ENCODE peak calls at places on chromosome 19, in five cellular contexts. O is astrocyte of the cerebellum, Y is HFF-Myc, X is right lobe of liver, S is PC-3. A is an unnamed sample.

GRCh38 chr19:39144487-39145071 is 19.0 kb downstream of the PAK4 start:
- DNase-seq in X (no peak), S (no peak), O (peak), Y (no peak), A (no peak)

GRCh38 chr19:13547102-13547501 is 40.8 kb upstream of the CACNA1A start:
- DNase-seq in O (no peak), S (no peak), X (no peak), Y (no peak), A (no peak)

GRCh38 chr19:50498219-50499056 is 12.6 kb downstream of the JOSD2 start:
- DNase-seq in O (no peak), X (no peak), Y (no peak), S (no peak), A (no peak)

GRCh38 chr19:49862411-49863253 is 4.7 kb downstream of the PNKP start:
- DNase-seq in O (no peak), S (no peak), Y (no peak), X (peak), A (no peak)

GRCh38 chr19:4916292-4917082 is 7.2 kb downstream of the UHRF1 start:
- DNase-seq in Y (no peak), O (no peak), S (no peak), X (peak), A (no peak)

GRCh38 chr19:38496116-38496515 is 62.6 kb downstream of the RYR1 start:
- DNase-seq in S (no peak), X (no peak), O (no peak), Y (no peak), A (no peak)

GRCh38 chr19:43624933-43625332 is 5.5 kb upstream of the ZNF428 start:
- DNase-seq in X (peak), O (no peak), S (no peak), Y (no peak), A (no peak)

GRCh38 chr19:8576273-8576993 is 809 bp downstream of the MYO1F start:
- DNase-seq in O (no peak), S (peak), X (no peak), Y (no peak), A (no peak)

GRCh38 chr19:17944301-17944700 is 11.5 kb downstream of the CCDC124 start:
- DNase-seq in S (peak), O (peak), Y (peak), X (no peak), A (no peak)

GRCh38 chr19:44738603-44739585 is 9.6 kb upstream of the BCL3 start:
- DNase-seq in Y (no peak), S (no peak), X (peak), O (no peak), A (peak)

GRCh38 chr19:962683-963385 is 21.3 kb upstream of the WDR18 start:
- DNase-seq in O (no peak), Y (no peak), X (no peak), S (no peak), A (no peak)

GRCh38 chr19:23420824-23421223 is 25.6 kb upstream of the ZNF91 start:
- DNase-seq in S (no peak), Y (no peak), X (no peak), O (no peak), A (no peak)

GRCh38 chr19:46218160-46218559 is 11.4 kb upstream of the IGFL1 start:
- DNase-seq in O (no peak), Y (peak), X (no peak), S (peak), A (no peak)

GRCh38 chr19:18291590-18292459 is 10.4 kb upstream of the JUND start:
- DNase-seq in S (peak), Y (no peak), X (peak), O (no peak), A (no peak)

GRCh38 chr19:17020823-17021222 is 5.8 kb downstream of the CPAMD8 start:
- DNase-seq in X (no peak), Y (no peak), S (peak), O (no peak), A (no peak)

GRCh38 chr19:50861025-50861424 is 6.3 kb downstream of the KLK3 start:
- DNase-seq in S (peak), X (no peak), O (no peak), Y (no peak), A (no peak)

GRCh38 chr19:4816388-4817165 is 14.9 kb downstream of the TICAM1 start:
- DNase-seq in Y (no peak), O (no peak), X (no peak), S (no peak), A (no peak)

GRCh38 chr19:6378036-6378435 is 2.3 kb upstream of the PSPN start:
- DNase-seq in Y (no peak), S (no peak), X (no peak), O (peak), A (peak)

GRCh38 chr19:50759886-50760285 is 10.4 kb upstream of the GPR32 start:
- DNase-seq in S (peak), Y (no peak), O (no peak), X (no peak), A (no peak)

GRCh38 chr19:31555634-31556215 is 206.5 kb upstream of the TSHZ3 start:
- DNase-seq in X (no peak), S (no peak), Y (no peak), O (no peak), A (no peak)

GRCh38 chr19:55368701-55369563 is 1.3 kb downstream of the IL11 start:
- DNase-seq in O (no peak), S (peak), X (no peak), Y (no peak), A (no peak)

GRCh38 chr19:50720921-50721291 is 1.3 kb upstream of the SHANK1 start:
- DNase-seq in O (no peak), Y (peak), S (peak), X (no peak), A (no peak)

GRCh38 chr19:49553451-49554271 is 25.9 kb downstream of the RCN3 start:
- DNase-seq in S (peak), O (peak), Y (no peak), X (no peak), A (no peak)

GRCh38 chr19:31501427-31502195 is 152.4 kb upstream of the TSHZ3 start:
- DNase-seq in X (no peak), O (no peak), S (no peak), Y (no peak), A (no peak)

GRCh38 chr19:15836595-15837398 is 21.3 kb upstream of the OR10H1 start:
- DNase-seq in S (peak), Y (peak), O (peak), X (peak), A (peak)

GRCh38 chr19:17957149-17957849 is 9.6 kb upstream of the KCNN1 start:
- DNase-seq in Y (no peak), X (no peak), S (no peak), O (no peak), A (no peak)

GRCh38 chr19:49672131-49672919 is 4.7 kb upstream of the PRMT1 start:
- DNase-seq in O (peak), X (peak), Y (no peak), S (peak), A (no peak)

GRCh38 chr19:7994114-7994513 is 11.3 kb downstream of the ELAVL1 start:
- DNase-seq in O (no peak), Y (no peak), S (no peak), X (no peak), A (no peak)

GRCh38 chr19:5154129-5154798 is 185.4 kb downstream of the KDM4B start:
- DNase-seq in S (peak), O (no peak), Y (no peak), X (peak), A (no peak)

GRCh38 chr19:35395762-35396199 is 24.9 kb downstream of the GPR42 start:
- DNase-seq in O (no peak), Y (no peak), S (no peak), X (no peak), A (no peak)

GRCh38 chr19:8487137-8487851 is 15.1 kb downstream of the PRAM1 start:
- DNase-seq in S (no peak), O (no peak), Y (no peak), X (no peak), A (no peak)

GRCh38 chr19:518292-519231 is 11.3 kb downstream of the TPGS1 start:
- DNase-seq in X (peak), S (no peak), O (no peak), Y (no peak), A (no peak)

GRCh38 chr19:50230379-50231351 is 27.2 kb downstream of the MYH14 start:
- DNase-seq in O (no peak), Y (no peak), S (no peak), X (no peak), A (no peak)

GRCh38 chr19:35224681-35225604 is 3.6 kb downstream of the FAM187B start:
- DNase-seq in X (no peak), O (no peak), S (no peak), Y (no peak), A (no peak)

DNA sequence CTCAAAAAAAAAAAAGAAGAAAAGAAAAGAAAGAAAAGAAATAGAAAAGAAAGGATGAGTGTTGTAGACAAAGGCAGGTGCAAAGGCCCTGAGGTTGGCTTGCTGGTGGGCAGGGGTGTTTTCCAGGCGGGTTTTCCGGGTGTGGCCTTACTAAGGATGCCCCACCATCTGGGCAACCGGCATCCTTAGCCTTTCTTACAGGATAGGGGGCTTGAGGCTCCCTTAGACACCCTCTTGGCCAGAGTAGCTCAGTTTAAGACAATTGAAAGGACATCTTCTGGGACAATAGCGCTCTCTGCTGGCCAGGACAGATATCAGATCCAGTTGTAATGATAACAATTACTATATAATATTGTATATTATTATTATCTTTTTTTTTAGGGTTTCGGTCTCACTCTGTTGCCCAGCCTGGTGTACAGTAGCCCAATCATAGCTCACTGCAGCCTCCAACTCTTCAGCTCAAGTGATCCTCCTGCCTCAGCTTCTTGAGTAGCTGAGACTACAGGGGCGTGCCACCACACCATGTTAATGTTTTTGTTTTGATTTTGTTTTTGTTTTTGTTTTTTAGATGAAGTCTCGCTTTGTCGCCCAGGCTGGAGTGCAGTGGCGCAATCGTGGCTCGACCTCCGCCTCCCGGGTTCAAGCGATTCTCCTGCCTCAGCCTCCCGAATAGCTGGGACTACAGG is 1.4 kb upstream of the QTRT1 start:
- DNase-seq in X (no peak), S (peak), Y (no peak), O (peak), A (no peak)
- TF ChIP-seq CTCF in X (peak), S (peak), Y (peak), O (peak), A (peak)

GRCh38 chr19:48445606-48446481 is at the start of gene GRWD1:
- DNase-seq in X (peak), S (peak), Y (peak), O (peak), A (peak)

GRCh38 chr19:48446579-48446978 is 796 bp downstream of the GRWD1 start:
- DNase-seq in O (no peak), X (no peak), Y (no peak), S (no peak), A (no peak)

GRCh38 chr19:48444129-48444932 is 1.5 kb upstream of the GRWD1 start:
- DNase-seq in O (no peak), S (no peak), Y (no peak), X (no peak), A (no peak)

GRCh38 chr19:48444933-48445194 is 919 bp upstream of the GRWD1 start:
- DNase-seq in Y (no peak), X (no peak), S (no peak), O (no peak), A (no peak)

GRCh38 chr19:48445256-48445605 is 552 bp upstream of the GRWD1 start:
- DNase-seq in Y (peak), X (no peak), S (peak), O (peak), A (peak)
- TF ChIP-seq CTCF in Y (peak), X (peak), S (peak), O (peak), A (peak)

DNA sequence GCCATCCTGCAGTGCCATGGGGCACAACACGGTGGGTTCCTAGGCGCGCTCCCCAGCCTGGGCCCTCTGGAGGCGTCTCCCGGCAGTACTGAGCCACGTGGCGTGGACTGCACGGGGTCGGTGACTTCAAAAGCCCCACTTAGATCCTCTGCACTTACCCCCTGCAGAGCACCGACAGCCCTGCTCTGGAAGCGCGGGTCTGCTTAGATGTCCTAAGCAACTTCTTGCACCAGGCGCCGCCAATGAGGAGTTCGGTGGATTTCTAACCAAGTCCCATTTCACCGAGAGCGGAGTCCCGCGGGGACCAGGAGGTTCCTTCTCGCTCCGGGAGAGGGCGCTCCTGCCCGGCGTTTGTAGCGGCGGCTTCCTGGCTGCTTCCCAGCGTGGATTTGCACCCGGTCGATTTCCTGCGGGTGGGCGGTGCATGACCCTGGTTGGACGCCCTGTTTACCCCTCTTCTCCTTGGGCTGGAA is 25.2 kb upstream of the ZNF845 start:
- DNase-seq in O (no peak), S (no peak), Y (no peak), X (no peak), A (no peak)
- TF ChIP-seq CTCF in O (no peak), S (peak), Y (peak), X (peak), A (peak)

GRCh38 chr19:42023121-42023942 is 29.3 kb upstream of the ATP1A3 start:
- DNase-seq in S (peak), X (no peak), Y (no peak), O (no peak), A (no peak)
- TF ChIP-seq CTCF in S (peak), X (peak), Y (peak), O (no peak), A (peak)

DNA sequence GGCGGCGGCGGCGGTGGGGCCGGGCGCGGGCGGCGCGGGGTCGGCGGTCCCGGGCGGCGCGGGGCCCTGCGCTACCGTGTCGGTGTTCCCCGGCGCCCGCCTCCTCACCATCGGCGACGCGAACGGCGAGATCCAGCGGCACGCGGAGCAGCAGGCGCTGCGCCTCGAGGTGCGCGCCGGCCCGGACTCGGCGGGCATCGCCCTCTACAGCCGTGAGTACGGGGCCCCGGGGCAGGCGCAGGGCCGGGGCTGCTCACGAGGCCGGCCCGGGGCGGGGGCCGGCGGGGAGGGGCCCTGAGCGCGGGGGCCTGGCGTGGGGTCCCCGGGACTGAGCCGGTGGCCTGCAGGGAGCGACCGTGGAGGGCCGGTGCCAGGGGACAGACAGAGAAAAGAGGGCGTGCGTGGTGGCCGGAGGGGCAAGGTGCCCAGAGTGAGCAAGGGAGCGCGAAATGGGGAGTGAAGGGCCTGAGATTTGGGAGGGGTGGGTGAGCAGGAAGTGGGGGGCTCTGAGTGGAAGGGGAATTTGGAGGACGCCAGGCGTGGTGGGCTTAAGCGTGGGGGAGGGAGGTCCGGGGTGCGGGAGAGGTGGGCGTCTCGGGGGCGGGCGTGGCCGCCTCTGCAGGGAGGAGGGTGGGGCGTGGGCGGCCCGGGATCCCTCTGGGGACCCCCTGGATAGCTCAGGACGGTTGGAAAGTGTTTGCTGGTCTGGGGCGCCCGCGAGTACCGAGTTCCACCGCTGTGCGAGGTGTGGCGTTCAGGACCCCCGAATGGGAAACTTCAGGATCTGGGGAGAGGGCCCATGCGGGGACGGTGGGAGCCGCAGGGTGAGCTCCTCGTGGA is 578 bp downstream of the CARM1 start:
- DNase-seq in S (peak), X (peak), Y (no peak), O (no peak), A (no peak)
- TF ChIP-seq CTCF in S (no peak), X (no peak), Y (no peak), O (peak), A (peak)